ENCODE peak calls at places on chromosome 22, in six cellular contexts. G, W, K, A, H and U are unnamed samples. For H3K4me1 and H3K9me3, the result is how much of the 10 kb centered on the place peaks cover.

GRCh38 chr22:43800970-43801369 is 11.1 kb downstream of the EFCAB6 start:
- DNase-seq in K (no peak), H (no peak), A (no peak), G (no peak), W (no peak), U (no peak)

GRCh38 chr22:47544696-47545095 is 782.2 kb downstream of the TBC1D22A start:
- DNase-seq in G (no peak), H (no peak), A (no peak), K (no peak), W (no peak), U (no peak)

GRCh38 chr22:47207846-47208554 is 445.6 kb downstream of the TBC1D22A start:
- DNase-seq in H (no peak), G (peak), W (no peak), K (no peak), A (no peak), U (no peak)

GRCh38 chr22:21726650-21727049 is 8.9 kb downstream of the YPEL1 start:
- DNase-seq in G (no peak), H (no peak), W (peak), K (peak), A (no peak), U (peak)

GRCh38 chr22:45344339-45344738 is 34.6 kb downstream of the FAM118A start:
- DNase-seq in W (peak), G (no peak), H (no peak), K (peak), A (no peak), U (peak)

GRCh38 chr22:43042101-43042780 is 27.3 kb upstream of the PACSIN2 start:
- DNase-seq in W (peak), K (no peak), H (no peak), A (peak), G (no peak), U (no peak)

GRCh38 chr22:46053563-46054090 is 76.7 kb upstream of the WNT7B start:
- DNase-seq in A (peak), W (no peak), H (peak), K (no peak), G (peak), U (peak)

GRCh38 chr22:28883917-28884753 is 763 bp downstream of the ZNRF3 start:
- DNase-seq in K (peak), G (peak), A (peak), W (peak), H (peak), U (peak)

GRCh38 chr22:37544955-37545702 is 15.2 kb upstream of the CDC42EP1 start:
- DNase-seq in W (peak), H (no peak), K (peak), A (peak), G (peak), U (peak)

GRCh38 chr22:22239311-22239939 is 5.2 kb upstream of the VPREB1 start:
- DNase-seq in W (no peak), H (no peak), G (no peak), A (no peak), K (no peak), U (no peak)

GRCh38 chr22:24950272-24950902 is 2.1 kb upstream of the KIAA1671 start:
- DNase-seq in W (peak), K (peak), H (no peak), G (no peak), A (peak), U (no peak)

GRCh38 chr22:29377979-29378378 is 10.4 kb downstream of the AP1B1 start:
- DNase-seq in H (no peak), A (no peak), W (no peak), K (no peak), G (peak), U (no peak)

GRCh38 chr22:29784451-29785361 is 17.5 kb downstream of the UQCR10 start:
- DNase-seq in H (no peak), W (no peak), A (peak), G (peak), K (no peak), U (no peak)

GRCh38 chr22:32080904-32081303 is 37.8 kb downstream of the SLC5A1 start:
- DNase-seq in H (no peak), W (peak), G (peak), A (peak), K (peak), U (peak)

GRCh38 chr22:46538816-46539163 is 1.4 kb upstream of the CELSR1 start:
- DNase-seq in H (no peak), G (no peak), W (no peak), A (peak), K (no peak), U (no peak)

GRCh38 chr22:46660604-46661201 is 40.5 kb downstream of the GRAMD4 start:
- DNase-seq in G (peak), H (no peak), A (no peak), W (no peak), K (no peak), U (peak)

GRCh38 chr22:23281406-23282088 is 101.2 kb downstream of the BCR start:
- DNase-seq in H (peak), W (peak), G (peak), A (peak), K (peak), U (peak)

GRCh38 chr22:50548046-50548912 is 2.6 kb downstream of the KLHDC7B start:
- DNase-seq in A (no peak), W (no peak), G (no peak), K (no peak), H (peak), U (no peak)

GRCh38 chr22:22078329-22078728 is 95.7 kb upstream of the TOP3B start:
- DNase-seq in K (no peak), G (no peak), W (no peak), A (no peak), H (no peak), U (no peak)

GRCh38 chr22:29475550-29475949 is 4.5 kb upstream of the NEFH start:
- DNase-seq in H (no peak), W (no peak), A (no peak), G (no peak), K (no peak), U (peak)

GRCh38 chr22:26589845-26590524 is at the start of gene TPST2:
- DNase-seq in K (peak), G (peak), W (peak), A (peak), H (peak), U (peak)

GRCh38 chr22:31062566-31063230 is 18.4 kb upstream of the SMTN start:
- DNase-seq in K (no peak), A (no peak), W (no peak), G (no peak), H (no peak), U (no peak)

GRCh38 chr22:40312050-40312449 is 34.2 kb upstream of the ADSL start:
- DNase-seq in A (no peak), W (no peak), G (no peak), K (no peak), H (no peak), U (no peak)
- TF ChIP-seq CTCF in A (no peak), W (no peak), G (no peak), K (no peak), H (no peak), U (no peak)

GRCh38 chr22:27773236-27773550 is 28.4 kb downstream of the MN1 start:
- DNase-seq in H (no peak), W (no peak), K (no peak), G (no peak), A (no peak), U (no peak)

GRCh38 chr22:27775698-27776409 is 25.7 kb downstream of the MN1 start:
- DNase-seq in A (no peak), H (no peak), K (peak), W (peak), G (no peak), U (no peak)

GRCh38 chr22:27775087-27775697 is 26.4 kb downstream of the MN1 start:
- DNase-seq in K (no peak), W (no peak), H (peak), A (peak), G (no peak), U (no peak)

GRCh38 chr22:27772370-27773235 is 29.0 kb downstream of the MN1 start:
- DNase-seq in A (no peak), W (no peak), H (no peak), G (no peak), K (no peak), U (no peak)

DNA sequence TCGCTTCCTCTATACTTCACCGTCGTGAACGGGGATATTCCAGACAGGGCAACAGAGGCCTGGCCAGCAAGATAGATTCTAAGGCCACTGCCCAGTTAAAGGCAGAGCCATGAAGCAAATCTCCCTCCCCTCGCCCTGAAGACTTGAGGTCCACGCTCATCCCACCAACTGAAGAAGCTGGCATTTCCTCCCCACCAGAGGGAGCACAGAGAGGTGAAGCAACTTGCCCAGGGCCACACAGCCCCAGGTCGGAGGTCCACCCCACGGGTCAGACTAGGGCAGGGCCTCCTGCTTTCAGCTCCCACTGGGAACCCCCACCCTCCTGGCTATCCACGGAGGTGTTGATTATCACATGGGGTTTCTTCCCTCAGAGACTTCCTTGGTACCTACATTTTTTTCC is 27.4 kb downstream of the MN1 start:
- DNase-seq in H (no peak), K (no peak), G (no peak), A (no peak), W (no peak), U (no peak)
- H3K4me1 ChIP-seq in H (under half), K (under half), G (under half), A (under half), W (half or more), U (under half)

GRCh38 chr22:49241174-49241851 is 586.4 kb downstream of the BRD1 start:
- DNase-seq in W (no peak), H (no peak), G (no peak), K (no peak), A (no peak), U (no peak)
- H3K9me3 ChIP-seq in W (under half), H (under half), G (under half), K (under half), A (half or more), U (under half)

GRCh38 chr22:17997456-17997855 is 26.9 kb downstream of the MICAL3 start:
- DNase-seq in K (no peak), A (no peak), H (no peak), W (no peak), G (no peak), U (no peak)
- TF ChIP-seq CTCF in K (no peak), A (no peak), H (no peak), W (no peak), G (no peak), U (no peak)

GRCh38 chr22:41684194-41684593 is 4.5 kb downstream of the SNU13 start:
- DNase-seq in W (no peak), G (no peak), H (no peak), K (no peak), A (no peak), U (no peak)
- H3K4me1 ChIP-seq in W (under half), G (under half), H (under half), K (under half), A (under half), U (under half)

GRCh38 chr22:48588881-48589450 is 1238.7 kb downstream of the BRD1 start:
- DNase-seq in W (no peak), K (no peak), A (no peak), H (peak), G (no peak), U (no peak)
- H3K9me3 ChIP-seq in W (under half), K (under half), A (half or more), H (under half), G (under half), U (under half)

DNA sequence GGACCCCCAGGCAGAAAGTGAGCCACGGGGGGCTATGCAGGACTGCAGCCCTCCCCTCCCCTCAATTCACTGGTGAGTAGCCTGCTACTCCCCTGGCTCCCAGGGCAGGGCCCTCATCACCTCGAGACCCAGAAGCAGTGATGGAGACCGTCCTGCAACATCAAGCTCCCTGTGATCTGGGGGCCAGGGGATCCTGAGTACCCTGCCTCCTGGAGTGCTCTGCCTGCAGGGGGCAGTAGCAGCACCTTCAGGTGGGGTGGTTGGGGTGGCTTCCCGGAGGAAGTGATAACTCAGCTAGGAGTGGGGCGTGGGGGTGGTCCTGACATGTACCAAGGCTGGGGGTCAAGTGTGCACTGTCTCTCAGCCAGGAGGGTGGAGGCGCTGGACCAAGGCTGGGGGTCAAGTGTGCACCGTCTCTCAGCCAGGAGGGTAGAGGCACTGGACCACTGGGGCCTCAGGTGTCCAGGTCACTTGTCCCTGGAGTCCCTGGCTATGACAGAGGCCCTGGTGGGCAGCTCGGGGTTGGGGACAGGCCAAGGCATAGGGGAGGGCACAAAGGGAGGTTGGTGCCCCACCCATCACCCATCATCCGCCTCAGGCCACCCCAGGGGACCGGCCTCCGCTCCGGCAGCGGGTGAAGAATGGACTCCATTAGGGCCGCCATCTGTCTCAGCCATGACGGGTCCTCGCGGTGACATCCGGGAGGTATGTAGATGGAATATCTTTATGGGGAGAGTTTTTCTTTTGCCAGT is 9.4 kb downstream of the RTN4R start:
- DNase-seq in H (no peak), G (no peak), A (no peak), W (no peak), K (no peak), U (no peak)
- TF ChIP-seq CTCF in H (peak), G (no peak), A (peak), W (peak), K (peak), U (peak)